ENCODE peak calls at places on chromosomes 11 and 22, in ten cellular contexts. E is H1; M is foreskin fibroblast; R is kidney epithelial cell; O is CD4-positive, alpha-beta T cell; J is AG04450; D is Panc1; B is fibroblast of mammary gland; H is cardiac muscle cell; U is BJ. Y is an unnamed sample.

GRCh38 chr11:82960000-82960778 is 58.7 kb downstream of the DDIAS start:
- DNase-seq in U (no peak), J (no peak), E (no peak), D (no peak), B (no peak), H (no peak), O (no peak), R (no peak), M (no peak), Y (no peak)

GRCh38 chr22:50507421-50507990 is at the start of gene LMF2:
- DNase-seq in J (no peak), M (no peak), D (no peak), O (peak), H (peak), B (no peak), R (no peak), U (no peak), E (peak), Y (peak)

GRCh38 chr11:34266987-34267386 is 90.8 kb downstream of the ABTB2 start:
- DNase-seq in B (no peak), D (no peak), H (no peak), M (peak), J (no peak), R (no peak), U (no peak), O (no peak), E (no peak), Y (no peak)

GRCh38 chr11:6637871-6638270 is 17.7 kb downstream of the DCHS1 start:
- DNase-seq in E (no peak), J (no peak), M (peak), H (no peak), R (no peak), D (no peak), B (peak), O (no peak), U (peak), Y (no peak)

GRCh38 chr22:17903564-17904295 is 120.6 kb downstream of the MICAL3 start:
- DNase-seq in U (no peak), O (no peak), D (no peak), E (peak), B (no peak), M (peak), R (no peak), H (peak), J (no peak), Y (no peak)

GRCh38 chr11:9205596-9205995 is 59.6 kb downstream of the DENND5A start:
- DNase-seq in H (peak), E (no peak), D (no peak), R (no peak), J (no peak), M (no peak), U (no peak), B (no peak), O (no peak), Y (no peak)

GRCh38 chr11:129457321-129457720 is 81.7 kb downstream of the BARX2 start:
- DNase-seq in H (no peak), B (no peak), J (no peak), D (no peak), E (no peak), R (no peak), O (no peak), U (no peak), M (no peak), Y (no peak)

GRCh38 chr11:111735262-111736116 is 30.7 kb downstream of the PPP2R1B start:
- DNase-seq in B (peak), U (peak), D (no peak), J (peak), E (no peak), H (no peak), M (peak), O (no peak), R (peak), Y (no peak)

GRCh38 chr11:69000831-69001245 is 12.2 kb downstream of the MRGPRF start:
- DNase-seq in U (peak), O (no peak), B (peak), E (no peak), M (peak), D (peak), J (no peak), R (no peak), H (no peak), Y (peak)

GRCh38 chr11:42234381-42235035 is 775.1 kb upstream of the LRRC4C start:
- DNase-seq in J (no peak), D (no peak), O (no peak), B (peak), M (peak), R (no peak), H (no peak), U (peak), E (no peak), Y (no peak)

GRCh38 chr11:58318532-58318931 is 40.3 kb downstream of the OR5B17 start:
- DNase-seq in B (peak), R (no peak), D (no peak), H (no peak), O (no peak), M (peak), E (no peak), J (no peak), U (peak), Y (no peak)

GRCh38 chr11:73760066-73760679 is 701 bp downstream of the RAB6A start:
- DNase-seq in D (no peak), R (no peak), H (peak), U (no peak), E (peak), J (no peak), B (peak), O (no peak), M (peak), Y (peak)

GRCh38 chr22:46162285-46162684 is 12.0 kb downstream of the PPARA start:
- DNase-seq in E (no peak), B (no peak), M (no peak), O (no peak), U (no peak), J (no peak), H (no peak), R (no peak), D (no peak), Y (no peak)

GRCh38 chr11:130727715-130728114 is 188.6 kb downstream of the SNX19 start:
- DNase-seq in R (no peak), B (peak), E (no peak), J (no peak), D (no peak), O (no peak), M (peak), H (no peak), U (no peak), Y (no peak)

GRCh38 chr11:60345489-60345888 is 18.4 kb downstream of the MS4A6E start:
- DNase-seq in M (no peak), H (peak), U (no peak), J (no peak), B (no peak), D (no peak), R (no peak), E (peak), O (no peak), Y (no peak)

GRCh38 chr11:33532720-33533119 is 167.9 kb downstream of the C11orf91 start:
- DNase-seq in U (no peak), H (no peak), B (no peak), E (no peak), O (no peak), M (peak), J (no peak), D (no peak), R (no peak), Y (no peak)

GRCh38 chr11:9072790-9073189 is 18.6 kb downstream of the SCUBE2 start:
- DNase-seq in O (no peak), U (no peak), M (no peak), J (no peak), R (no peak), B (no peak), E (no peak), H (no peak), D (no peak), Y (no peak)

GRCh38 chr11:79437274-79437980 is 3.4 kb downstream of the TENM4 start:
- DNase-seq in D (no peak), H (peak), E (peak), J (no peak), M (peak), O (no peak), B (peak), R (no peak), U (no peak), Y (peak)

GRCh38 chr11:46722566-46723358 is 3.7 kb downstream of the F2 start:
- DNase-seq in U (no peak), D (no peak), B (no peak), E (no peak), H (no peak), J (no peak), R (no peak), O (no peak), M (no peak), Y (no peak)

GRCh38 chr11:132220464-132220863 is 850.0 kb downstream of the NTM start:
- DNase-seq in U (peak), E (no peak), J (peak), D (no peak), M (peak), R (peak), B (peak), O (no peak), H (no peak), Y (no peak)

GRCh38 chr11:67561971-67562560 is 21.5 kb upstream of the GSTP1 start:
- DNase-seq in M (no peak), H (no peak), D (no peak), O (no peak), J (no peak), E (no peak), U (no peak), B (no peak), R (peak), Y (no peak)

GRCh38 chr11:103222801-103223200 is 113.6 kb downstream of the DYNC2H1 start:
- DNase-seq in M (no peak), R (no peak), O (no peak), H (no peak), E (no peak), D (no peak), B (peak), U (no peak), J (no peak), Y (no peak)

GRCh38 chr11:72813740-72814138 is 472 bp upstream of the ATG16L2 start:
- DNase-seq in O (no peak), M (peak), B (peak), E (no peak), D (no peak), J (no peak), R (no peak), H (peak), U (no peak), Y (no peak)

GRCh38 chr11:19087658-19088057 is 27.1 kb upstream of the MRGPRX2 start:
- DNase-seq in H (no peak), M (peak), O (no peak), J (no peak), U (peak), B (peak), R (no peak), D (no peak), E (no peak), Y (no peak)

GRCh38 chr11:73652046-73652730 is 5.8 kb downstream of the PLEKHB1 start:
- DNase-seq in E (peak), M (no peak), O (no peak), H (no peak), U (no peak), B (no peak), R (no peak), J (no peak), D (no peak), Y (no peak)

GRCh38 chr11:65132988-65133700 is 1.2 kb downstream of the SYVN1 start:
- DNase-seq in U (no peak), E (peak), R (no peak), J (no peak), H (no peak), M (no peak), D (no peak), O (no peak), B (no peak), Y (no peak)

GRCh38 chr22:36756031-36756430 is 19.9 kb downstream of the IFT27 start:
- DNase-seq in O (no peak), R (no peak), E (no peak), U (no peak), J (no peak), H (no peak), B (no peak), M (no peak), D (no peak), Y (no peak)

GRCh38 chr22:36759481-36760159 is 16.3 kb downstream of the IFT27 start:
- DNase-seq in H (no peak), E (no peak), B (no peak), M (no peak), D (no peak), R (no peak), U (no peak), J (no peak), O (no peak), Y (no peak)

GRCh38 chr22:36758792-36759271 is 17.1 kb downstream of the IFT27 start:
- DNase-seq in R (no peak), D (no peak), M (no peak), J (no peak), H (no peak), O (no peak), U (no peak), B (no peak), E (no peak), Y (no peak)

GRCh38 chr22:36756746-36757607 is 18.9 kb downstream of the IFT27 start:
- DNase-seq in U (no peak), O (no peak), R (no peak), D (no peak), H (no peak), B (no peak), M (no peak), E (no peak), J (no peak), Y (no peak)

DNA sequence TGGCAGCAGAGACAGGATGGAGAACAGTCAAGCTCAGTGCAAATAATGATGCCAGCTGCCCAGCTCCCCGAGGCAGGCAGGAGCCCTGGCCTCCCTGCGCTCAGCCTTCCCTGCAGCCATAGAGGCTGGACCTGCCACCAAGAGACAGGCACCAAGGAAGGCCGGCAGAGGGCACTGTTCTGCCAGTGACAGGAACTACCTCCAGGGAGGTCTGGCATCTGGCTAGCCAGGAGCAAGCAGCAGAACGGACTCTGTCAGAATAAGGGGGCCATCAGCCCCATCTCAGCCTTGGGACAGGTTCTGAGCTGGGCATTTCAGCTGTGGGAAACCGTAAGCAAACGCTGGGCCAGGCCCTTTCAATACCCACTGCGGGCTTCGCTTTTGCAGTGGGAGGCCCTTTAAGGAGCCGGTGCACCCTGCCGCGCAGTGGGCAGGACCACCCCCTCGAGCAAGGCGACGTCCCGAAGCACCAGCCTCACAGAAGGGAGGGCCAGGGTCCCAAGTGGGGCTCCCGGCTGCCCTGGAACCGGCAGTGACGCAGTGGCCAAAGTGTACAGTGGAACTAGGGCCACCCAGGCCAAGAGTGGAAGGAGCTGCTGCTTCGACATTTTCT is 18.2 kb downstream of the IFT27 start:
- DNase-seq in M (peak), D (no peak), E (peak), J (peak), H (peak), R (peak), B (peak), O (peak), U (no peak), Y (peak)
- TF ChIP-seq CTCF in M (peak), D (peak), E (peak), J (peak), H (peak), R (peak), B (peak), O (peak), U (peak), Y (peak)

DNA sequence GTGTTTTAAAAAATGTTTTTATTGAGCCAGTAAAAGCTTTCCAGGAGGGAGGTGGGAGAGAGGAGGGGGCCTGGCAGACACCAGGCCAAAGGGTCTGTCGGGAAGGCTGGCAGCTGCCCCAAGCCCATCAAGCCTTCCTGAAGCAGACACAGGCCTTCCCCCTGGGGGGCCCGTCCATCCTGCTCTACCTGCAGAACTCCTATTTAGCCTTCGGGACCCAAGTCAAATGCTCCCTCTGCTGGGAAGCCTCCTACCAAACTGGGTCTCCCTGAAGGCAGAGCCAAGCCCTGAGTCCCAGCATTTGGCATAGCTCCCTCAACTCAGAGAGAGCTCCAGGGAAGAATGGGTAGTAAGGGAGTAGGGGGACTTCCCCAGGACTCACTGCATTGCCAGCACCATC is 23.0 kb downstream of the OTUB1 start:
- DNase-seq in O (no peak), U (no peak), E (no peak), H (no peak), D (no peak), J (no peak), B (no peak), R (no peak), M (no peak), Y (no peak)
- TF ChIP-seq CTCF in O (no peak), U (no peak), E (no peak), H (no peak), D (no peak), J (no peak), B (no peak), R (no peak), M (no peak), Y (no peak)

GRCh38 chr11:13778345-13778744 is 109.9 kb downstream of the FAR1 start:
- DNase-seq in O (no peak), J (no peak), R (no peak), B (no peak), E (no peak), H (no peak), U (no peak), D (no peak), M (no peak), Y (no peak)

GRCh38 chr11:13776134-13776815 is 107.8 kb downstream of the FAR1 start:
- DNase-seq in U (no peak), R (no peak), D (no peak), H (no peak), M (peak), O (peak), J (no peak), E (no peak), B (no peak), Y (no peak)

GRCh38 chr11:13781153-13781552 is 112.7 kb downstream of the FAR1 start:
- DNase-seq in U (no peak), J (no peak), O (no peak), M (no peak), H (no peak), R (no peak), B (no peak), D (no peak), E (no peak), Y (no peak)

GRCh38 chr11:13775471-13775870 is 107.0 kb downstream of the FAR1 start:
- DNase-seq in D (no peak), U (no peak), R (no peak), J (no peak), O (no peak), B (no peak), M (no peak), H (no peak), E (no peak), Y (no peak)

GRCh38 chr11:13777341-13777985 is 109.0 kb downstream of the FAR1 start:
- DNase-seq in M (no peak), D (no peak), H (no peak), R (no peak), U (no peak), O (no peak), J (no peak), E (peak), B (no peak), Y (no peak)
- TF ChIP-seq CTCF in M (no peak), D (no peak), H (no peak), R (no peak), U (no peak), O (no peak), J (no peak), E (no peak), B (no peak), Y (no peak)

GRCh38 chr11:1949302-1949701 is 2.2 kb downstream of the MRPL23 start:
- DNase-seq in O (no peak), E (no peak), D (no peak), H (no peak), B (no peak), M (no peak), R (no peak), U (no peak), J (no peak), Y (no peak)
- TF ChIP-seq CTCF in O (no peak), E (no peak), D (no peak), H (no peak), B (no peak), M (no peak), R (no peak), U (no peak), J (no peak), Y (no peak)

DNA sequence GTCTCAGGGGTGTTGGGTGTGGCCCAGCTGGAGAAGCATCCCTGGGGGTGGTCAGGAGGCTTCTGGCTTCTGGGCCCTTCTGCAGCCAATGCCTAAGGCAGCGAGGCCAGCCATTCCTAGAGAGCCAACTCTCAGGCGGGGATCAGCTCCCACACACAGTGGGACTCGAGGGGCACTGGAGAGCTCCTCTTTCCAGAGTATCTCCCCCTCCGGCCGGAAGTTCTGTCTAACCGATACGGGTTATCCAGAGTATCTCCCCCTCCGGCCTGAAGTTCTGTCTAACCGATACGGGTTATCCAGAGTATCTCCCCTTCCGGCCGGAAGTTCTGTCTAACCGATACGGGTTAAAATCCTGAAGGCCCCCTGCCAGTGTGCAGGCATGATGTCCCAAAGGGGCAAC is 71.2 kb upstream of the B3GAT1 start:
- DNase-seq in E (no peak), O (no peak), R (no peak), U (no peak), D (no peak), M (no peak), B (no peak), J (no peak), H (no peak), Y (no peak)
- TF ChIP-seq CTCF in E (no peak), O (no peak), R (no peak), U (no peak), D (no peak), M (no peak), B (no peak), J (no peak), H (no peak), Y (no peak)

DNA sequence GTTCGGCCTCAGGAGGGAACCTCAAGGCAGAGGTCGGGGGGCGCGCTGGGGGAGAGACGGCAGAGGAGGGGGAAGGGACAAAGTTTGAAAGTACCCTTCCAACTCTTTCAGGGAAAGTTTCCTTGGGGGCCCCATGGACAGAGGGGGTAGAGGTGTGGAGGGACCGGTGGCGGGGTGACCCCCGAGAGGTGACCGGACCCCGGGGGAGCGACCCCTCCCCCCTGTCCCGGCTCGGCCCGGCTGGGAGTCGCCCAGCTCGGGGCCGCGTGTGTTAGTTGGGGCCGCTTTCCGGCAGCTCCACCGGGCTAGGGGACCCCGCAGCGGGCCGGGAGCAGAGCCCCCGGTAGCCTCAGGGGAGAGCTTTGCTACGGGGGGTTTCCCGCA is 3.2 kb upstream of the GCAT start:
- DNase-seq in O (no peak), D (no peak), J (no peak), R (no peak), H (no peak), M (peak), B (no peak), U (no peak), E (peak), Y (no peak)
- TF ChIP-seq CTCF in O (no peak), D (no peak), J (no peak), R (no peak), H (no peak), M (no peak), B (no peak), U (no peak), E (no peak), Y (no peak)